ENCODE peak calls at places on chromosomes 6 and 20, in four cellular contexts. O is RWPE1, N is omental fat pad, R is GM06990. Z is an unnamed sample.

GRCh38 chr6:135418040-135418439 is 79.5 kb downstream of the AHI1 start:
- DNase-seq in O (no peak), R (no peak), N (no peak), Z (no peak)

GRCh38 chr20:38227578-38228360 is 32.8 kb downstream of the KIAA1755 start:
- DNase-seq in N (no peak), R (no peak), O (no peak), Z (no peak)

GRCh38 chr6:143260857-143261256 is 189.6 kb downstream of the ADAT2 start:
- DNase-seq in N (no peak), O (no peak), R (no peak), Z (no peak)

GRCh38 chr6:45422541-45423110 is 44.9 kb upstream of the SUPT3H start:
- DNase-seq in N (no peak), R (no peak), O (no peak), Z (peak)

GRCh38 chr6:141041596-141042087 is 1091.1 kb upstream of the GJE1 start:
- DNase-seq in R (no peak), N (no peak), O (no peak), Z (no peak)

GRCh38 chr20:10047427-10047826 is 12.6 kb downstream of the ANKEF1 start:
- DNase-seq in R (no peak), O (no peak), N (no peak), Z (peak)

GRCh38 chr6:33213166-33213988 is 5.1 kb downstream of the RING1 start:
- DNase-seq in R (no peak), N (no peak), O (no peak), Z (no peak)

GRCh38 chr6:29005183-29005885 is at the start of gene ZNF311:
- DNase-seq in R (no peak), O (peak), N (no peak), Z (peak)

GRCh38 chr6:37783025-37783825 is 36.3 kb upstream of the ZFAND3 start:
- DNase-seq in O (no peak), N (no peak), R (peak), Z (no peak)

GRCh38 chr6:78810146-78810545 is 57.2 kb upstream of the IRAK1BP1 start:
- DNase-seq in R (no peak), O (peak), N (no peak), Z (peak)

GRCh38 chr6:38018755-38019165 is 199.2 kb downstream of the ZFAND3 start:
- DNase-seq in R (no peak), O (no peak), N (no peak), Z (no peak)

GRCh38 chr6:41836022-41836659 is 48.6 kb downstream of the TOMM6 start:
- DNase-seq in O (no peak), R (no peak), N (no peak), Z (no peak)

GRCh38 chr6:150267686-150268561 is 100.9 kb upstream of the IYD start:
- DNase-seq in O (peak), N (no peak), R (no peak), Z (peak)

GRCh38 chr6:113445201-113445600 is 411.9 kb upstream of the MARCKS start:
- DNase-seq in R (no peak), N (no peak), O (no peak), Z (no peak)

GRCh38 chr6:121849477-121849876 is 414.0 kb downstream of the GJA1 start:
- DNase-seq in N (no peak), O (peak), R (no peak), Z (peak)

GRCh38 chr20:50376888-50377459 is 133.2 kb upstream of the PTPN1 start:
- DNase-seq in R (no peak), N (no peak), O (peak), Z (peak)

GRCh38 chr6:17281100-17281496 is at the start of gene RBM24:
- DNase-seq in R (no peak), N (peak), O (peak), Z (peak)

GRCh38 chr20:15976047-15976731 is 597.1 kb downstream of the KIF16B start:
- DNase-seq in R (no peak), O (no peak), N (no peak), Z (no peak)

GRCh38 chr6:108027594-108027993 is 46.9 kb downstream of the OSTM1 start:
- DNase-seq in N (no peak), O (peak), R (no peak), Z (peak)

GRCh38 chr20:50721881-50722281 is 9.5 kb upstream of the PARD6B start:
- DNase-seq in N (no peak), R (no peak), O (no peak), Z (no peak)

GRCh38 chr20:46683939-46684750 is 5.1 kb downstream of the TP53RK start:
- DNase-seq in N (no peak), O (peak), R (no peak), Z (no peak)

GRCh38 chr6:100300221-100300736 is 164.4 kb downstream of the SIM1 start:
- DNase-seq in O (peak), N (no peak), R (no peak), Z (peak)

GRCh38 chr20:62898970-62899632 is 27.2 kb downstream of the DIDO1 start:
- DNase-seq in O (no peak), N (no peak), R (peak), Z (no peak)

GRCh38 chr6:36665180-36665579 is 13.3 kb upstream of the CDKN1A start:
- DNase-seq in N (no peak), O (no peak), R (no peak), Z (no peak)

GRCh38 chr6:41492261-41492891 is 53.8 kb upstream of the FOXP4 start:
- DNase-seq in R (no peak), N (no peak), O (no peak), Z (no peak)

GRCh38 chr20:2340136-2340535 is 40.6 kb upstream of the TGM6 start:
- DNase-seq in R (no peak), N (no peak), O (no peak), Z (no peak)

GRCh38 chr6:2764610-2765165 is 505 bp upstream of the WRNIP1 start:
- DNase-seq in N (no peak), R (no peak), O (peak), Z (peak)

GRCh38 chr6:92008757-92009502 is 1410.4 kb downstream of the EPHA7 start:
- DNase-seq in N (no peak), R (no peak), O (no peak), Z (no peak)

GRCh38 chr20:16194961-16195360 is 378.3 kb downstream of the KIF16B start:
- DNase-seq in O (no peak), R (no peak), N (no peak), Z (no peak)

GRCh38 chr6:93243379-93243778 is 176.0 kb downstream of the EPHA7 start:
- DNase-seq in O (no peak), N (no peak), R (no peak), Z (no peak)

GRCh38 chr20:13149371-13149770 is 71.7 kb upstream of the ISM1 start:
- DNase-seq in N (no peak), O (no peak), R (no peak), Z (no peak)

GRCh38 chr6:40997256-40997957 is 41.6 kb downstream of the UNC5CL start:
- DNase-seq in O (peak), R (no peak), N (no peak), Z (peak)

GRCh38 chr6:25452027-25452426 is 172.9 kb downstream of the CARMIL1 start:
- DNase-seq in N (no peak), R (no peak), O (no peak), Z (no peak)

GRCh38 chr6:85390105-85390728 is 59.7 kb upstream of the NT5E start:
- DNase-seq in N (no peak), O (no peak), R (no peak), Z (no peak)

GRCh38 chr20:59572515-59572914 is 31.8 kb upstream of the PHACTR3 start:
- DNase-seq in N (no peak), O (no peak), R (no peak), Z (no peak)
- TF ChIP-seq CTCF in N (no peak), O (no peak), R (no peak), Z (no peak)

GRCh38 chr6:160808263-160808662 is 106.2 kb downstream of the PLG start:
- DNase-seq in N (no peak), R (no peak), O (no peak), Z (no peak)
- TF ChIP-seq CTCF in N (no peak), R (no peak), O (no peak), Z (no peak)

DNA sequence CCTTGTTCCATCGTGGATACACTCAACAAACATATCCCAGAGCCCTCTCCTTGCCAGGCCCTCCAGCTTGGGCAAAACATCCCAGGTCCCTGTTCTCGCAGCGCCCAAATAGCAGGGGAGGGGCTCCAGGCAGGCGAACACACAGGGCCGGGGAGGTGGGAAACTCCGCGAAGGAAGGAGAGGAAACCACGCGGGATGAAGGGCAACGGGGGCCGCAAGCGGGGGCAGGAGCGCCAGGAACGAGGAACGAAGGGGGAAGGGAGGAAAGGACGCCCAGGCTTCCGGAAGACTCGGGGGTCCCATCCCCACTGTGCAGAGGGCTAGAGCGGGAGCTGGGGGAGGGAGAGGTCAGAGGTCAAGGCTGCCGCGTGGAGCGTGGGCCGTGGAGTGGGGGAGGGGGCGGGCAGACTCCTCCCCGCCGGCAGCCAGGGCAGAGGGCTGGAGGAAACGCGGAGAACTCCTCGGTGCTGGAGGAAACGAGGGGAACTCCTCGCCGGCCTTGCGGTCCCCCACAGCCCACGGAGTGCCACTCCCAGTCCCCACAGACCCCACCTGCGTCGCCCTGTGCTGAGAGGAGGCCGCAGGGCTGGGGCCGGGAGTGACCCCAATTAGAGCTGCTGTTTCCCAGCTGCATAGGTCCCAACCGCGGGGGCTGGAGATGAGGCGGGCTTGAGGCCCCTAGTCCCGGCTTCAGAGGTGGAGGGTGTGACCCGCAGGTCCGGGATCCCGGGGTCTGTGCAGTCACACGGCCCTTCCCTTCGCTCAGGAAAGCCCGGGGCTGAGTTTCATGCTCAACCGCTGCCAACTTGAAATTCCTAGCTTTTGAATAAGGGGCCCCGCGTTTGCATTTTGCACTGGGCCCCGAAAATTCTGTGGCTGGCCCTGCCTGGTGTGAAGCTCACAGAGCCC is 1.2 kb upstream of the RBM38 start:
- DNase-seq in R (peak), N (no peak), O (no peak), Z (no peak)
- TF ChIP-seq CTCF in R (no peak), N (no peak), O (no peak), Z (no peak)

DNA sequence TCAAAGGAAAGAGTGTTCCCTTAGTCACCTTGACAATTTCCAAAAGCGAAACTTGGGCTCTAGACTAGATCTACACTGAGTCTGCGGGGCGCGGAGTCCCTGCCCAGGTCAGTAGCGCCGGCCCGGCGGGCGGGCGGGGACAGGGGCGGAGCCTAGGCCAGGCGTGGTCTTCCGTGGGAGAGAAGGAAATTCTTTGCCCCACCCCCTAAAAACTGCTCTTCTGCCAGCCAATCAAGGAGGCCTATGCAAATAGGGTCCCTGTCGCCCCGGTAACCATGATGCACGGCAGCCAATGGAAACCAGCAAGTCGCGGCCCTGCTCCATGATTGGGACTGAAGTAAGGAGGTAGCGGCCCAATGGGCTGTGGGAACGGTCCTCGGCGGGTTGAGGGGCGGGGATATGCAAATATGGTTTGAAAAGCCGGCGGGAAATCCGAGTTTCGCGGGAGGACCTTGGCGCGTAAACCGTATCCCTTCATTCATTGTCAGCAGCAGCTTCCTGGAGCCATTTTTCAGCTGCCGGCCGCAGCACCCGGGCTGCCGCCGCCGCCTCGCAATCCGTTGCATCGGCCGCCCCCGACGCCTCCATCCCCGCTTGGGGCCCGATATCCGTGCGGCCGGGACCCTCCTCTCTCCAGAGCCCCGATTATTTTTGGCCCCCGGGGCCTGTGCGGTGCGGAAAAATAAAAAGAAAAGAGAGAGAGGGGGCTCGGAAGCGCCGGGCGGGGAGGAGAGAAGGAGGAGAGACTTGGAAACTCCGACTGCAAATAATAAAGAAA is at the start of gene E2F3:
- DNase-seq in N (peak), R (peak), O (peak), Z (peak)
- TF ChIP-seq CTCF in N (no peak), R (no peak), O (no peak), Z (no peak)

DNA sequence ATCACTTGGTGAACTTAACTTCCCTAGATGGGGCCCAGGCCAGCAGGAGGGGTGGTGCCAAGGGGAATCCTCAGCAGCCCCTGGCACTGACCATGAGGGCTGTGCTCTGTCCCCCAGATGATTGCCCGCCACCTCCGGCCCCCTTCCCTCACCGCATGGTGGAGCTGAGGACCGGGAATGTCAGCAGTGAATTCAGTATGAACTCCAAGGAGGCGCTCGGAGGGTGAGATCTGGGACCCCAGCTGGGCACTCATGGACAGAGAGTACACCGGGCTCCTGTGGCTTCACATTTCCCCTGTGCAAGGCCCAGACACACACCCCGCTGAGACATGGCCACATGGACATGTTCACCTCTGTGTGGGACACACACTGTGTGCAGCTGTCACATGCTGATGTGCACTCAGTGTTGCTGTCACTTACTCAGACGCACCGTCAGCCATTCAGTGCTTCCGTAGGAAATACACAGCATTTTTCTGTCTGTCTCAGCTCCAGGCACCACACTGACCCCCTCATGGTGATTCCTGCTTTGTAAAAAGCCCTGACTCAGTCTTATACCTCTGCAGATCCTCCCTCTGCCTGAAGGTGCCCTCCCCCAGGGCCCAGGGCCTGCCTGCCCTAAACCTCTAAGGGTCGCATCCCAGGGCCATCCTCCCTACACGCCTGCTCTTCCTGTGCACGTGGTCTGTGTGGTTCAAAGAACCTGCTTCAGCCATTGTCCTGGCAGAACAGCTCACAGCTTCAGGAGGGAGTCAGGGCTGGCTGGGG is 4.4 kb downstream of the MYLK2 start:
- DNase-seq in N (no peak), O (no peak), R (no peak), Z (no peak)
- TF ChIP-seq CTCF in N (no peak), O (no peak), R (no peak), Z (no peak)

GRCh38 chr20:23358563-23358906 is 3.4 kb upstream of the GZF1 start:
- DNase-seq in N (no peak), R (no peak), O (no peak), Z (no peak)
- TF ChIP-seq CTCF in N (no peak), R (no peak), O (no peak), Z (no peak)

GRCh38 chr6:163579880-163580295 is 165.4 kb downstream of the QKI start:
- DNase-seq in R (no peak), O (no peak), N (no peak), Z (peak)
- TF ChIP-seq CTCF in R (no peak), O (peak), N (no peak), Z (no peak)

Z was measured in MCF 10A.